ENCODE peak calls at places on chromosomes 4 and X, in nine cellular contexts. One of them, this sample, is unnamed.

GRCh38 chr4:26909369-26909768 is 48.7 kb downstream of the STIM2 start:
- DNase-seq in CD4-positive, alpha-beta T cell: no peak
- DNase-seq in AG09309: no peak
- DNase-seq in endothelial cell: no peak
- DNase-seq in RWPE1: no peak
- DNase-seq in left ventricle myocardium inferior: no peak
- DNase-seq in neural crest cell: no peak
- DNase-seq in endodermal cell: no peak
- DNase-seq in testis: no peak
- DNase-seq in this sample: no peak

GRCh38 chr4:46270986-46271596 is 118.8 kb downstream of the GABRA2 start:
- DNase-seq in CD4-positive, alpha-beta T cell: no peak
- DNase-seq in AG09309: no peak
- DNase-seq in endothelial cell: no peak
- DNase-seq in RWPE1: peak
- DNase-seq in left ventricle myocardium inferior: no peak
- DNase-seq in neural crest cell: no peak
- DNase-seq in endodermal cell: no peak
- DNase-seq in testis: no peak
- DNase-seq in this sample: no peak

GRCh38 chrX:126509917-126510316 is 42.7 kb downstream of the DCAF12L1 start:
- DNase-seq in CD4-positive, alpha-beta T cell: no peak
- DNase-seq in AG09309: no peak
- DNase-seq in endothelial cell: no peak
- DNase-seq in RWPE1: no peak
- DNase-seq in left ventricle myocardium inferior: no peak
- DNase-seq in neural crest cell: no peak
- DNase-seq in endodermal cell: no peak
- DNase-seq in testis: no peak
- DNase-seq in this sample: no peak

GRCh38 chr4:166493828-166494432 is 620.9 kb downstream of the TLL1 start:
- DNase-seq in CD4-positive, alpha-beta T cell: no peak
- DNase-seq in AG09309: no peak
- DNase-seq in endothelial cell: no peak
- DNase-seq in RWPE1: no peak
- DNase-seq in left ventricle myocardium inferior: no peak
- DNase-seq in neural crest cell: no peak
- DNase-seq in endodermal cell: no peak
- DNase-seq in testis: no peak
- DNase-seq in this sample: no peak

GRCh38 chrX:115563633-115564182 is 2.7 kb downstream of the PLS3 start:
- DNase-seq in CD4-positive, alpha-beta T cell: no peak
- DNase-seq in AG09309: no peak
- DNase-seq in endothelial cell: no peak
- DNase-seq in RWPE1: no peak
- DNase-seq in left ventricle myocardium inferior: no peak
- DNase-seq in neural crest cell: no peak
- DNase-seq in endodermal cell: no peak
- DNase-seq in testis: no peak
- DNase-seq in this sample: no peak

GRCh38 chrX:64843224-64843623 is 133.0 kb downstream of the ZC4H2 start:
- DNase-seq in CD4-positive, alpha-beta T cell: no peak
- DNase-seq in AG09309: no peak
- DNase-seq in endothelial cell: no peak
- DNase-seq in RWPE1: no peak
- DNase-seq in left ventricle myocardium inferior: no peak
- DNase-seq in neural crest cell: no peak
- DNase-seq in endodermal cell: no peak
- DNase-seq in testis: no peak
- DNase-seq in this sample: no peak

GRCh38 chr4:5222951-5223350 is 171.7 kb downstream of the STK32B start:
- DNase-seq in CD4-positive, alpha-beta T cell: no peak
- DNase-seq in AG09309: no peak
- DNase-seq in endothelial cell: no peak
- DNase-seq in RWPE1: no peak
- DNase-seq in left ventricle myocardium inferior: no peak
- DNase-seq in neural crest cell: no peak
- DNase-seq in endodermal cell: no peak
- DNase-seq in testis: no peak
- DNase-seq in this sample: no peak

GRCh38 chr4:110610940-110611785 is 11.7 kb downstream of the PITX2 start:
- DNase-seq in CD4-positive, alpha-beta T cell: no peak
- DNase-seq in AG09309: no peak
- DNase-seq in endothelial cell: no peak
- DNase-seq in RWPE1: no peak
- DNase-seq in left ventricle myocardium inferior: no peak
- DNase-seq in neural crest cell: no peak
- DNase-seq in endodermal cell: peak
- DNase-seq in testis: no peak
- DNase-seq in this sample: no peak

GRCh38 chr4:30716158-30716557 is 4.0 kb upstream of the PCDH7 start:
- DNase-seq in CD4-positive, alpha-beta T cell: no peak
- DNase-seq in AG09309: no peak
- DNase-seq in endothelial cell: no peak
- DNase-seq in RWPE1: peak
- DNase-seq in left ventricle myocardium inferior: no peak
- DNase-seq in neural crest cell: no peak
- DNase-seq in endodermal cell: no peak
- DNase-seq in testis: no peak
- DNase-seq in this sample: no peak

GRCh38 chr4:60884545-60884944 is 315.6 kb upstream of the ADGRL3 start:
- DNase-seq in CD4-positive, alpha-beta T cell: no peak
- DNase-seq in AG09309: no peak
- DNase-seq in endothelial cell: no peak
- DNase-seq in RWPE1: no peak
- DNase-seq in left ventricle myocardium inferior: no peak
- DNase-seq in neural crest cell: no peak
- DNase-seq in endodermal cell: no peak
- DNase-seq in testis: no peak
- DNase-seq in this sample: no peak

GRCh38 chrX:64394059-64394873 is 986 bp downstream of the MTMR8 start:
- DNase-seq in CD4-positive, alpha-beta T cell: no peak
- DNase-seq in AG09309: no peak
- DNase-seq in endothelial cell: no peak
- DNase-seq in RWPE1: no peak
- DNase-seq in left ventricle myocardium inferior: no peak
- DNase-seq in neural crest cell: no peak
- DNase-seq in endodermal cell: no peak
- DNase-seq in testis: no peak
- DNase-seq in this sample: no peak

DNA sequence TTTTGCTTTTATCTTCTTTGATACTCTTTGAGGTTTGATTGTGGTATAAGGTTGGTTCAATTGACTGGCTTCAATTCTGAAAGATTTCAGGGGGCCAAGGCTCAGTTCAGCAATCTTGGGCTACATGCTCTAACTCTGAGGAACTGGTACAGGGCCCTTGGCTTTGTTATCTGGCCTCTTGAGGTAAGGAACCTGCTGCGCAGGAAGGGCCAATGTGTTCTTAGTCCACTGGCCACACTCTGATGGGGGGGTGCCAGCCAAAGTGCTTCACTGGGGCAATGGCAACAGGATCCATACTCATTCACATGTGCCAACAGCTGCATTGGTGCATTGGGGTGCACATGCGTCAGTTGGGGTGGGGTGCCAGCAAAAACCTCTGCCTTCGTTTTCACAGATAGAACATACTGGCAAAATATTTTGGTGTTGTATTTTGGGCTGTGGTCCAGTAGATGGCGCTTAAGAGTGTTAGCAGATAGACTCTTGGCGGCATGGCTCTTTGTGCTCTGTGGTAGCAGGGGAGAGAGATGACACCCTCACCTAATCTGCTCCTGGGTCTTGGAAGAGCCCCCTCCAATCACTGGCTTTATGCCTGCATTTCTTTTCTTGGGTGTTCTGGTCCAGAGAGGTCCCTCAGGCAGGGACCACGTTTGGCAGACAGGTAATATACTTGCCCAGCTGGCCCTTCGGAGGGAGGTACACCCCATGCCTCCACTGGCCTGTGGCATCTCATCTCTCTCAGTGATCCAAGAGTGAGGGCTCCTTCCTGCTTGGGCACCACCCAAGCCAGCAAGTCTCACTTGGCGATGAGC is 42.9 kb downstream of the NDST3 start:
- DNase-seq in CD4-positive, alpha-beta T cell: no peak
- DNase-seq in AG09309: no peak
- DNase-seq in endothelial cell: peak
- DNase-seq in RWPE1: no peak
- DNase-seq in left ventricle myocardium inferior: no peak
- DNase-seq in neural crest cell: no peak
- DNase-seq in endodermal cell: peak
- DNase-seq in testis: peak
- DNase-seq in this sample: no peak
- TF ChIP-seq CTCF in CD4-positive, alpha-beta T cell: no peak
- TF ChIP-seq CTCF in AG09309: peak
- TF ChIP-seq CTCF in endothelial cell: peak
- TF ChIP-seq CTCF in RWPE1: peak
- TF ChIP-seq CTCF in left ventricle myocardium inferior: peak
- TF ChIP-seq CTCF in neural crest cell: peak
- TF ChIP-seq CTCF in endodermal cell: peak
- TF ChIP-seq CTCF in testis: no peak
- TF ChIP-seq CTCF in this sample: peak

GRCh38 chrX:41333994-41334865 is at the start of gene DDX3X:
- DNase-seq in CD4-positive, alpha-beta T cell: peak
- DNase-seq in AG09309: peak
- DNase-seq in endothelial cell: peak
- DNase-seq in RWPE1: peak
- DNase-seq in left ventricle myocardium inferior: peak
- DNase-seq in neural crest cell: peak
- DNase-seq in endodermal cell: peak
- DNase-seq in testis: peak
- DNase-seq in this sample: peak

GRCh38 chrX:41335590-41336331 is 1.8 kb downstream of the DDX3X start:
- DNase-seq in CD4-positive, alpha-beta T cell: no peak
- DNase-seq in AG09309: peak
- DNase-seq in endothelial cell: no peak
- DNase-seq in RWPE1: no peak
- DNase-seq in left ventricle myocardium inferior: no peak
- DNase-seq in neural crest cell: no peak
- DNase-seq in endodermal cell: no peak
- DNase-seq in testis: no peak
- DNase-seq in this sample: no peak

GRCh38 chrX:41333744-41333993 is 293 bp upstream of the DDX3X start:
- DNase-seq in CD4-positive, alpha-beta T cell: no peak
- DNase-seq in AG09309: peak
- DNase-seq in endothelial cell: no peak
- DNase-seq in RWPE1: peak
- DNase-seq in left ventricle myocardium inferior: no peak
- DNase-seq in neural crest cell: peak
- DNase-seq in endodermal cell: no peak
- DNase-seq in testis: no peak
- DNase-seq in this sample: no peak

GRCh38 chrX:41336447-41336846 is 2.5 kb downstream of the DDX3X start:
- DNase-seq in CD4-positive, alpha-beta T cell: no peak
- DNase-seq in AG09309: no peak
- DNase-seq in endothelial cell: no peak
- DNase-seq in RWPE1: no peak
- DNase-seq in left ventricle myocardium inferior: no peak
- DNase-seq in neural crest cell: no peak
- DNase-seq in endodermal cell: peak
- DNase-seq in testis: no peak
- DNase-seq in this sample: no peak

DNA sequence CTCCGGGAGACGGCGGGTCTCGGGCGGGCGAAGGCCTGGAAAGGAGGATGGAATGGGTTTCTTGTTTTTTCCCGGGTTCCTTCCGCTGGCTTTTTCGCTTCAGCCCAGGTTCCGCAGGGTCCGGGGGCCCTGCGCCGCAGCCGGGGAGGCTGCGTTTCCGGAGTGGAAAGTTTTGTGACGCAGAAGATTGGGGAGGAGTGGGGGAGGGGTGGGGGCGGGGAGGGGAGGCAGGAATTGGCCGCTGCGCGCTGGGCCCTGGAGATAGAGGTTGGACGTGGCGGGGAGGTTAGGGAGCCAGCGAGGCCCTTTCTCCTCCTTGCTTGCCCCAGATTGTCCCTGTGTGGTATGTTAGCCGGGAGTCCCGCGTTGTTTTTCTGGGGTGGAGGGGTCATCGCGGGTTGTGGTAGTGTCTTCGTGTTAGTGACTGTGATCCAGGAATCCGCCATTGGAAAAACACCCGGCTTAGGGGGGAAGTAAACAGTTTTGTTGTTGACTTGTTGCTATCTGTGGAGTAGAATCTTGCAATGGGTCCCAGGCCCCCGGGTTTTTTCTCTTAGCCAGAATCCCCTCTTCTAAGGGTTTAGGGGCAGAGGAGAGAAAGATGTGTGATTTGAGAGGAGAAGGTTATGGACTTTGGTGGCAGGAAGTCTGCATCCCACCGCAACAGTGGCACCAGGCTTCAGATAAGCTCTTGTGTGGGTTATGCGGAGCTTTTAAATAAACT is 1.1 kb downstream of the DDX3X start:
- DNase-seq in CD4-positive, alpha-beta T cell: peak
- DNase-seq in AG09309: no peak
- DNase-seq in endothelial cell: peak
- DNase-seq in RWPE1: peak
- DNase-seq in left ventricle myocardium inferior: peak
- DNase-seq in neural crest cell: peak
- DNase-seq in endodermal cell: peak
- DNase-seq in testis: peak
- DNase-seq in this sample: no peak
- TF ChIP-seq CTCF in CD4-positive, alpha-beta T cell: no peak
- TF ChIP-seq CTCF in AG09309: no peak
- TF ChIP-seq CTCF in endothelial cell: no peak
- TF ChIP-seq CTCF in RWPE1: no peak
- TF ChIP-seq CTCF in left ventricle myocardium inferior: no peak
- TF ChIP-seq CTCF in neural crest cell: no peak
- TF ChIP-seq CTCF in endodermal cell: no peak
- TF ChIP-seq CTCF in testis: no peak
- TF ChIP-seq CTCF in this sample: no peak

GRCh38 chrX:144566592-144566991 is 680.7 kb upstream of the SPANXN1 start:
- DNase-seq in CD4-positive, alpha-beta T cell: no peak
- DNase-seq in AG09309: no peak
- DNase-seq in endothelial cell: no peak
- DNase-seq in RWPE1: no peak
- DNase-seq in left ventricle myocardium inferior: no peak
- DNase-seq in neural crest cell: no peak
- DNase-seq in endodermal cell: peak
- DNase-seq in testis: peak
- DNase-seq in this sample: no peak
- TF ChIP-seq CTCF in CD4-positive, alpha-beta T cell: no peak
- TF ChIP-seq CTCF in AG09309: no peak
- TF ChIP-seq CTCF in endothelial cell: no peak
- TF ChIP-seq CTCF in RWPE1: no peak
- TF ChIP-seq CTCF in left ventricle myocardium inferior: no peak
- TF ChIP-seq CTCF in neural crest cell: no peak
- TF ChIP-seq CTCF in endodermal cell: peak
- TF ChIP-seq CTCF in testis: no peak
- TF ChIP-seq CTCF in this sample: no peak

DNA sequence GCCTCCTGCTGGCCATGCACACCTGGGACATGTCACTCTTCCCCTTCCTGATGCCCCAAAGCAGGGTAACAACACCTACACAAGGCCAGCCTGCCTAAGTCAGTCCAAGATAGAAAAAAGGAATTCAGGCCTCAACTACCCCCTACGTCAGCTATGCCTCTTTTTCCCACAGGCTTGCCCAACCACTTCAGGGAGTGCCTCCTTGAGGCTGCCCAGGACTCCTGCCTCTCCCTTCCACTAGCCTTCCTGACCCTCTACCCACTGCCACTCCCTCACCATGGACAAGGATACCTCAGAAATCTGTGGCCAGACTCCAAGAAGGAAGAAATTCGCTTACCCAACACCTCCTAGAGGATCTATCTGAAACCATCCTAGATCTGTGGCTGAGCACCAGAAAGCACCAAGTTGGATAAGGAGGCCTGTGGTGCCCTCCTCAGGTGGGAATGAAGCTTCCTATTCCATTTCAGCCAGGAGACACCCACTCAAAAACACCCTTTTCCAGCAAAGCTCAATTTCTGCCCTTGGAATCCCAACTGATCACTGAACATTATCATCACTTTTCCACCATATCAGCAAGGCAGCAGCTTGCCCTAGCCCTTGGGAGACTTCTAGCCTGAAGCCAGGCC is 1.8 kb downstream of the KDM5C start:
- DNase-seq in CD4-positive, alpha-beta T cell: no peak
- DNase-seq in AG09309: no peak
- DNase-seq in endothelial cell: no peak
- DNase-seq in RWPE1: no peak
- DNase-seq in left ventricle myocardium inferior: no peak
- DNase-seq in neural crest cell: no peak
- DNase-seq in endodermal cell: peak
- DNase-seq in testis: peak
- DNase-seq in this sample: no peak
- TF ChIP-seq CTCF in CD4-positive, alpha-beta T cell: no peak
- TF ChIP-seq CTCF in AG09309: no peak
- TF ChIP-seq CTCF in endothelial cell: no peak
- TF ChIP-seq CTCF in RWPE1: no peak
- TF ChIP-seq CTCF in left ventricle myocardium inferior: no peak
- TF ChIP-seq CTCF in neural crest cell: peak
- TF ChIP-seq CTCF in endodermal cell: peak
- TF ChIP-seq CTCF in testis: no peak
- TF ChIP-seq CTCF in this sample: no peak